ENCODE peak calls at places on chromosome 17, in five cellular contexts. One of them, this sample, is unnamed.

GRCh38 chr17:1920948-1921351 is 91.1 kb downstream of the RPA1 start:
- DNase-seq in stimulated activated naive CD8-positive, alpha-beta T cell treated with anti-CD3 and anti-CD28 coated beads, Interleukin-15, amount 100 ng/mL, for 72 hours: no peak
- DNase-seq in fibroblast of lung: peak; percentile 21
- DNase-seq in stimulated activated CD4-positive, alpha-beta T cell treated with anti-CD3 and anti-CD28 coated beads, Interleukin-4, amount 100 ng/mL, for 48 hours: no peak
- DNase-seq in adrenal gland: no peak
- DNase-seq in this sample: no peak

GRCh38 chr17:42475121-42475520 is 16.4 kb downstream of the ATP6V0A1 start:
- DNase-seq in stimulated activated naive CD8-positive, alpha-beta T cell treated with anti-CD3 and anti-CD28 coated beads, Interleukin-15, amount 100 ng/mL, for 72 hours: no peak
- DNase-seq in fibroblast of lung: no peak
- DNase-seq in stimulated activated CD4-positive, alpha-beta T cell treated with anti-CD3 and anti-CD28 coated beads, Interleukin-4, amount 100 ng/mL, for 48 hours: no peak
- DNase-seq in adrenal gland: no peak
- DNase-seq in this sample: no peak

GRCh38 chr17:19343256-19343630 is 19.3 kb downstream of the B9D1 start:
- DNase-seq in stimulated activated naive CD8-positive, alpha-beta T cell treated with anti-CD3 and anti-CD28 coated beads, Interleukin-15, amount 100 ng/mL, for 72 hours: no peak
- DNase-seq in fibroblast of lung: no peak
- DNase-seq in stimulated activated CD4-positive, alpha-beta T cell treated with anti-CD3 and anti-CD28 coated beads, Interleukin-4, amount 100 ng/mL, for 48 hours: no peak
- DNase-seq in adrenal gland: no peak
- DNase-seq in this sample: no peak

GRCh38 chr17:69358688-69359596 is 32.0 kb upstream of the ABCA5 start:
- DNase-seq in stimulated activated naive CD8-positive, alpha-beta T cell treated with anti-CD3 and anti-CD28 coated beads, Interleukin-15, amount 100 ng/mL, for 72 hours: no peak
- DNase-seq in fibroblast of lung: no peak
- DNase-seq in stimulated activated CD4-positive, alpha-beta T cell treated with anti-CD3 and anti-CD28 coated beads, Interleukin-4, amount 100 ng/mL, for 48 hours: no peak
- DNase-seq in adrenal gland: no peak
- DNase-seq in this sample: no peak

GRCh38 chr17:55735784-55736405 is 13.2 kb upstream of the TMEM100 start:
- DNase-seq in stimulated activated naive CD8-positive, alpha-beta T cell treated with anti-CD3 and anti-CD28 coated beads, Interleukin-15, amount 100 ng/mL, for 72 hours: peak; percentile 23
- DNase-seq in fibroblast of lung: peak; percentile 54
- DNase-seq in stimulated activated CD4-positive, alpha-beta T cell treated with anti-CD3 and anti-CD28 coated beads, Interleukin-4, amount 100 ng/mL, for 48 hours: peak; percentile 44
- DNase-seq in adrenal gland: peak; percentile 56
- DNase-seq in this sample: no peak

GRCh38 chr17:78780335-78780734 is 1.7 kb downstream of the CYTH1 start:
- DNase-seq in stimulated activated naive CD8-positive, alpha-beta T cell treated with anti-CD3 and anti-CD28 coated beads, Interleukin-15, amount 100 ng/mL, for 72 hours: no peak
- DNase-seq in fibroblast of lung: no peak
- DNase-seq in stimulated activated CD4-positive, alpha-beta T cell treated with anti-CD3 and anti-CD28 coated beads, Interleukin-4, amount 100 ng/mL, for 48 hours: no peak
- DNase-seq in adrenal gland: no peak
- DNase-seq in this sample: no peak

GRCh38 chr17:12566281-12567002 is 99.2 kb upstream of the MYOCD start:
- DNase-seq in stimulated activated naive CD8-positive, alpha-beta T cell treated with anti-CD3 and anti-CD28 coated beads, Interleukin-15, amount 100 ng/mL, for 72 hours: no peak
- DNase-seq in fibroblast of lung: no peak
- DNase-seq in stimulated activated CD4-positive, alpha-beta T cell treated with anti-CD3 and anti-CD28 coated beads, Interleukin-4, amount 100 ng/mL, for 48 hours: no peak
- DNase-seq in adrenal gland: no peak
- DNase-seq in this sample: no peak

GRCh38 chr17:74599531-74599939 is 7.5 kb upstream of the CD300LD start:
- DNase-seq in stimulated activated naive CD8-positive, alpha-beta T cell treated with anti-CD3 and anti-CD28 coated beads, Interleukin-15, amount 100 ng/mL, for 72 hours: no peak
- DNase-seq in fibroblast of lung: no peak
- DNase-seq in stimulated activated CD4-positive, alpha-beta T cell treated with anti-CD3 and anti-CD28 coated beads, Interleukin-4, amount 100 ng/mL, for 48 hours: no peak
- DNase-seq in adrenal gland: peak; percentile 33
- DNase-seq in this sample: no peak

GRCh38 chr17:81049973-81050551 is 15.1 kb downstream of the BAIAP2 start:
- DNase-seq in stimulated activated naive CD8-positive, alpha-beta T cell treated with anti-CD3 and anti-CD28 coated beads, Interleukin-15, amount 100 ng/mL, for 72 hours: no peak
- DNase-seq in fibroblast of lung: peak; percentile 91
- DNase-seq in stimulated activated CD4-positive, alpha-beta T cell treated with anti-CD3 and anti-CD28 coated beads, Interleukin-4, amount 100 ng/mL, for 48 hours: no peak
- DNase-seq in adrenal gland: no peak
- DNase-seq in this sample: no peak

This sample was measured in stromal cell of bone marrow.